ENCODE peak calls at places on chromosomes 16 and 17, in seven cellular contexts. H is effector memory CD4-positive, alpha-beta T cell; R is foreskin keratinocyte; C is esophagus squamous epithelium; A is dorsolateral prefrontal cortex; Y is NCI-H1048; D is Peyer's patch. T is an unnamed sample.

GRCh38 chr16:49855822-49856740 is at the start of gene ZNF423:
- DNase-seq in H (no peak), R (no peak), C (no peak), A (no peak), Y (no peak), D (no peak), T (no peak)

GRCh38 chr17:58371300-58371950 is 19.4 kb upstream of the SUPT4H1 start:
- DNase-seq in H (no peak), R (no peak), C (no peak), A (no peak), Y (no peak), D (no peak), T (no peak)

GRCh38 chr16:29830774-29831173 is 10.5 kb downstream of the MVP start:
- DNase-seq in H (no peak), R (no peak), C (no peak), A (no peak), Y (no peak), D (no peak), T (no peak)

GRCh38 chr17:76432712-76433336 is 20.1 kb downstream of the UBE2O start:
- DNase-seq in H (no peak), R (no peak), C (no peak), A (no peak), Y (no peak), D (no peak), T (no peak)

GRCh38 chr17:70527364-70527888 is 358.1 kb downstream of the KCNJ2 start:
- DNase-seq in H (no peak), R (no peak), C (no peak), A (no peak), Y (no peak), D (no peak), T (no peak)

GRCh38 chr17:57875109-57876022 is 25.5 kb upstream of the MRPS23 start:
- DNase-seq in H (no peak), R (peak), C (no peak), A (peak), Y (peak), D (no peak), T (no peak)

GRCh38 chr17:38914741-38915638 is 10.4 kb upstream of the LASP1NB start:
- DNase-seq in H (no peak), R (no peak), C (no peak), A (peak), Y (no peak), D (peak), T (no peak)

GRCh38 chr16:84898447-84898846 is 78.7 kb downstream of the CRISPLD2 start:
- DNase-seq in H (no peak), R (peak), C (no peak), A (no peak), Y (no peak), D (no peak), T (no peak)

GRCh38 chr17:14135906-14136590 is 66.7 kb downstream of the COX10 start:
- DNase-seq in H (no peak), R (no peak), C (no peak), A (no peak), Y (no peak), D (no peak), T (no peak)

GRCh38 chr16:27221576-27222498 is 18.5 kb downstream of the KDM8 start:
- DNase-seq in H (no peak), R (no peak), C (no peak), A (no peak), Y (no peak), D (no peak), T (no peak)

T was measured in NCI-H2081 treated with DMSO at 0.1 percent for 48 hours.